ENCODE peak calls at places on chromosomes 13 and 19, in nine cellular contexts. V, H, N, Y, M, F, L, W and G are unnamed samples.

GRCh38 chr13:112066624-112067004 is 335 bp upstream of the SOX1 start:
- DNase-seq in V (peak; percentile 97), N (peak; percentile 35), H (peak; percentile 12), Y (peak; percentile 63), W (peak; percentile 43), L (no peak), M (peak; percentile 63), F (peak; percentile 63), G (no peak)

GRCh38 chr13:45779901-45780300 is 71.7 kb downstream of the SIAH3 start:
- DNase-seq in H (no peak), Y (no peak), N (no peak), L (no peak), M (no peak), F (no peak), W (no peak), V (no peak), G (no peak)

GRCh38 chr13:31588331-31588730 is 151.0 kb upstream of the RXFP2 start:
- DNase-seq in M (no peak), N (no peak), F (no peak), W (no peak), Y (no peak), H (no peak), L (no peak), V (no peak), G (no peak)

GRCh38 chr19:49677232-49677881 is at the start of gene PRMT1:
- DNase-seq in M (peak; percentile 45), L (peak; percentile 37), H (no peak), W (peak; percentile 44), Y (no peak), V (peak; percentile 60), N (no peak), F (peak; percentile 42), G (peak; percentile 78)

GRCh38 chr13:33678906-33679657 is 138.9 kb upstream of the RFC3 start:
- DNase-seq in W (no peak), Y (peak; percentile 60), L (no peak), V (no peak), H (peak; percentile 41), N (peak; percentile 42), F (peak; percentile 14), M (no peak), G (peak; percentile 57)

GRCh38 chr19:32396046-32396652 is 9.4 kb upstream of the DPY19L3 start:
- DNase-seq in M (no peak), H (no peak), N (no peak), W (no peak), V (no peak), F (no peak), Y (no peak), L (no peak), G (no peak)

GRCh38 chr19:40486017-40486416 is 19.2 kb downstream of the SPTBN4 start:
- DNase-seq in N (no peak), W (no peak), F (no peak), M (no peak), Y (no peak), L (no peak), V (no peak), H (no peak), G (no peak)

GRCh38 chr19:10552596-10553053 is 8.9 kb downstream of the ATG4D start:
- DNase-seq in Y (no peak), V (peak; percentile 7), H (no peak), M (no peak), W (no peak), N (peak; percentile 45), L (no peak), F (peak; percentile 27), G (no peak)

GRCh38 chr19:13993554-13994308 is 12.4 kb downstream of the RFX1 start:
- DNase-seq in N (no peak), W (peak; percentile 44), V (no peak), Y (no peak), L (no peak), M (no peak), H (no peak), F (peak; percentile 41), G (no peak)

GRCh38 chr13:97401421-97401820 is 32.5 kb upstream of the RAP2A start:
- DNase-seq in F (no peak), M (no peak), L (no peak), H (no peak), V (no peak), N (no peak), W (no peak), Y (no peak), G (no peak)

GRCh38 chr19:46226438-46226973 is 3.0 kb upstream of the IGFL1 start:
- DNase-seq in L (no peak), W (no peak), H (no peak), M (no peak), N (no peak), Y (no peak), V (no peak), F (no peak), G (no peak)

GRCh38 chr13:110993788-110994187 is 78.9 kb upstream of the ANKRD10 start:
- DNase-seq in M (no peak), W (no peak), F (no peak), V (no peak), L (no peak), H (no peak), N (no peak), Y (no peak), G (no peak)

GRCh38 chr13:60139272-60139671 is 24.5 kb downstream of the DIAPH3 start:
- DNase-seq in Y (no peak), N (no peak), L (no peak), W (no peak), H (no peak), V (no peak), F (no peak), M (no peak), G (no peak)

GRCh38 chr19:28887920-28888618 is 324.9 kb downstream of the UQCRFS1 start:
- DNase-seq in V (no peak), M (no peak), F (no peak), Y (no peak), W (no peak), N (no peak), H (no peak), L (no peak), G (no peak)

GRCh38 chr19:40702337-40703012 is 12.0 kb upstream of the NUMBL start:
- DNase-seq in Y (no peak), W (peak; percentile 87), V (no peak), H (no peak), N (no peak), F (no peak), L (no peak), M (no peak), G (no peak)

GRCh38 chr13:100512422-100512821 is 76.2 kb downstream of the GGACT start:
- DNase-seq in F (no peak), V (no peak), H (no peak), W (no peak), Y (no peak), M (no peak), L (no peak), N (no peak), G (no peak)

GRCh38 chr19:35206379-35206778 is 22.2 kb downstream of the FAM187B start:
- DNase-seq in H (no peak), V (no peak), N (peak; percentile 75), W (no peak), M (no peak), F (peak; percentile 62), L (peak; percentile 27), Y (no peak), G (peak; percentile 50)

GRCh38 chr13:48828962-48829405 is 146.7 kb upstream of the FNDC3A start:
- DNase-seq in F (no peak), W (no peak), V (peak; percentile 72), H (no peak), L (no peak), Y (no peak), M (no peak), N (no peak), G (no peak)

GRCh38 chr13:73556902-73557301 is 498.1 kb downstream of the KLF5 start:
- DNase-seq in V (no peak), W (no peak), M (no peak), F (no peak), Y (peak; percentile 8), L (no peak), H (no peak), N (no peak), G (peak; percentile 5)

GRCh38 chr13:109743706-109744453 is 42.5 kb downstream of the IRS2 start:
- DNase-seq in F (no peak), L (no peak), W (peak; percentile 26), V (peak; percentile 18), M (peak; percentile 76), H (no peak), N (peak; percentile 55), Y (no peak), G (no peak)

GRCh38 chr19:53394522-53394973 is 401 bp upstream of the ZNF765 start:
- DNase-seq in N (peak; percentile 19), Y (no peak), W (peak; percentile 15), M (no peak), F (peak; percentile 5), H (no peak), V (no peak), L (no peak), G (no peak)

GRCh38 chr19:33796164-33797100 is at the start of gene KCTD15:
- DNase-seq in W (peak; percentile 50), L (no peak), V (peak; percentile 24), H (no peak), Y (no peak), M (peak; percentile 54), N (no peak), F (no peak), G (peak; percentile 52)

GRCh38 chr13:29509999-29510586 is 85.4 kb downstream of the SLC7A1 start:
- DNase-seq in M (no peak), L (no peak), W (no peak), V (no peak), H (no peak), N (no peak), Y (peak; percentile 35), F (no peak), G (no peak)

GRCh38 chr13:90362718-90363117 is 984.8 kb upstream of the MIR17HG start:
- DNase-seq in H (no peak), L (no peak), W (no peak), F (no peak), N (no peak), M (no peak), V (no peak), Y (no peak), G (no peak)

GRCh38 chr13:38361551-38362262 is 12.1 kb downstream of the UFM1 start:
- DNase-seq in F (no peak), M (no peak), V (no peak), N (no peak), H (no peak), Y (peak; percentile 41), L (no peak), W (no peak), G (no peak)

GRCh38 chr19:55251296-55252081 is 7.3 kb downstream of the PPP6R1 start:
- DNase-seq in F (peak; percentile 57), H (no peak), M (no peak), W (no peak), N (peak; percentile 65), V (no peak), L (no peak), Y (no peak), G (peak; percentile 34)